ENCODE peak calls at places on chromosomes 5 and 9, in seven cellular contexts. H, F, M, R, G, J and Z are unnamed samples.

GRCh38 chr5:81208904-81209303 is 24.2 kb upstream of the CKMT2 start:
- DNase-seq in H (no peak), F (no peak), M (no peak), R (no peak), G (no peak), J (no peak), Z (no peak)

GRCh38 chr5:118253401-118254061 is 734.8 kb downstream of the DTWD2 start:
- DNase-seq in H (no peak), F (no peak), M (no peak), R (no peak), G (no peak), J (no peak), Z (no peak)

GRCh38 chr5:72523960-72524582 is 16.9 kb upstream of the ZNF366 start:
- DNase-seq in H (no peak), F (no peak), M (no peak), R (no peak), G (peak; percentile 71), J (peak; percentile 88), Z (no peak)

GRCh38 chr9:106707722-106708121 is 155.2 kb upstream of the ZNF462 start:
- DNase-seq in H (no peak), F (no peak), M (no peak), R (no peak), G (no peak), J (no peak), Z (no peak)

GRCh38 chr5:72815580-72816296 is 723 bp upstream of the TNPO1 start:
- DNase-seq in H (no peak), F (no peak), M (no peak), R (no peak), G (no peak), J (no peak), Z (no peak)

GRCh38 chr9:124855944-124856773 is 2.9 kb downstream of the WDR38 start:
- DNase-seq in H (no peak), F (no peak), M (no peak), R (no peak), G (no peak), J (peak; percentile 36), Z (no peak)

GRCh38 chr5:159441441-159441840 is 111.2 kb upstream of the IL12B start:
- DNase-seq in H (no peak), F (no peak), M (no peak), R (no peak), G (no peak), J (peak; percentile 22), Z (no peak)

GRCh38 chr5:160009591-160009989 is 651 bp downstream of the TTC1 start:
- DNase-seq in H (no peak), F (peak; percentile 35), M (no peak), R (no peak), G (no peak), J (no peak), Z (no peak)

GRCh38 chr9:16642421-16643109 is 227.9 kb downstream of the BNC2 start:
- DNase-seq in H (no peak), F (no peak), M (no peak), R (no peak), G (no peak), J (peak; percentile 74), Z (no peak)

GRCh38 chr5:61304611-61305369 is 27.3 kb upstream of the ZSWIM6 start:
- DNase-seq in H (peak; percentile 13), F (no peak), M (no peak), R (no peak), G (peak; percentile 42), J (peak; percentile 77), Z (no peak)

GRCh38 chr5:69217154-69217731 is 17.4 kb upstream of the CDK7 start:
- DNase-seq in H (peak; percentile 95), F (no peak), M (no peak), R (peak; percentile 95), G (no peak), J (no peak), Z (peak; percentile 94)

GRCh38 chr9:111427186-111427585 is 57.0 kb downstream of the ECPAS start:
- DNase-seq in H (no peak), F (no peak), M (no peak), R (no peak), G (no peak), J (peak; percentile 79), Z (no peak)

GRCh38 chr9:93820667-93821306 is 134.4 kb downstream of the BARX1 start:
- DNase-seq in H (no peak), F (no peak), M (no peak), R (no peak), G (no peak), J (peak; percentile 2), Z (no peak)

GRCh38 chr9:17075758-17076485 is 58.9 kb upstream of the CNTLN start:
- DNase-seq in H (no peak), F (no peak), M (no peak), R (no peak), G (no peak), J (no peak), Z (no peak)

GRCh38 chr5:1563617-1564181 is 39.9 kb upstream of the LPCAT1 start:
- DNase-seq in H (no peak), F (no peak), M (no peak), R (no peak), G (no peak), J (no peak), Z (no peak)

GRCh38 chr5:92409131-92409530 is 1026.0 kb upstream of the ARRDC3 start:
- DNase-seq in H (no peak), F (no peak), M (no peak), R (no peak), G (no peak), J (no peak), Z (no peak)

GRCh38 chr5:173451031-173451430 is 122.8 kb upstream of the STC2 start:
- DNase-seq in H (no peak), F (no peak), M (peak; percentile 35), R (no peak), G (no peak), J (peak; percentile 35), Z (no peak)

GRCh38 chr5:141747152-141747640 is 65.2 kb upstream of the ARAP3 start:
- DNase-seq in H (no peak), F (peak; percentile 93), M (no peak), R (no peak), G (no peak), J (peak; percentile 59), Z (no peak)

GRCh38 chr5:177496111-177497010 is 1.0 kb downstream of the PDLIM7 start:
- DNase-seq in H (no peak), F (no peak), M (peak; percentile 65), R (no peak), G (peak; percentile 91), J (peak; percentile 97), Z (no peak)

GRCh38 chr5:67192719-67193464 is 3.7 kb downstream of the CD180 start:
- DNase-seq in H (no peak), F (no peak), M (no peak), R (no peak), G (no peak), J (no peak), Z (no peak)

GRCh38 chr5:179797741-179798140 is 4.0 kb downstream of the LTC4S start:
- DNase-seq in H (no peak), F (no peak), M (no peak), R (no peak), G (no peak), J (no peak), Z (no peak)

GRCh38 chr5:88145603-88146467 is 122.8 kb downstream of the TMEM161B start:
- DNase-seq in H (no peak), F (peak; percentile 48), M (no peak), R (no peak), G (no peak), J (no peak), Z (no peak)

GRCh38 chr5:61811052-61811451 is 479.0 kb downstream of the ZSWIM6 start:
- DNase-seq in H (no peak), F (no peak), M (no peak), R (no peak), G (no peak), J (peak; percentile 31), Z (no peak)

GRCh38 chr5:9198399-9198798 is 347.5 kb downstream of the SEMA5A start:
- DNase-seq in H (no peak), F (no peak), M (no peak), R (no peak), G (no peak), J (peak; percentile 63), Z (no peak)

GRCh38 chr5:96080557-96080956 is 118.9 kb upstream of the ELL2 start:
- DNase-seq in H (no peak), F (no peak), M (no peak), R (no peak), G (no peak), J (peak; percentile 76), Z (no peak)

GRCh38 chr5:172817664-172818063 is 16.4 kb upstream of the ERGIC1 start:
- DNase-seq in H (no peak), F (no peak), M (no peak), R (no peak), G (no peak), J (no peak), Z (no peak)

GRCh38 chr5:159819671-159820411 is 96.4 kb upstream of the ADRA1B start:
- DNase-seq in H (no peak), F (no peak), M (no peak), R (no peak), G (no peak), J (peak; percentile 40), Z (no peak)

GRCh38 chr5:120457839-120458507 is 6.1 kb upstream of the PRR16 start:
- DNase-seq in H (no peak), F (peak; percentile 67), M (no peak), R (no peak), G (no peak), J (peak; percentile 68), Z (peak; percentile 4)

GRCh38 chr9:89380437-89381307 is 62.4 kb downstream of the SECISBP2 start:
- DNase-seq in H (no peak), F (no peak), M (no peak), R (no peak), G (no peak), J (no peak), Z (no peak)

GRCh38 chr5:25393321-25393720 is 748.5 kb upstream of the CDH10 start:
- DNase-seq in H (no peak), F (no peak), M (no peak), R (no peak), G (no peak), J (no peak), Z (no peak)

GRCh38 chr9:127572961-127573727 is 38.9 kb upstream of the STXBP1 start:
- DNase-seq in H (no peak), F (no peak), M (no peak), R (no peak), G (no peak), J (peak; percentile 91), Z (no peak)

GRCh38 chr9:99050292-99050911 is 54.5 kb upstream of the TGFBR1 start:
- DNase-seq in H (no peak), F (no peak), M (no peak), R (no peak), G (no peak), J (peak; percentile 75), Z (no peak)

GRCh38 chr5:59893061-59893435 is 478 bp downstream of the PDE4D start:
- DNase-seq in H (no peak), F (no peak), M (peak; percentile 5), R (no peak), G (no peak), J (no peak), Z (no peak)

GRCh38 chr5:10762776-10763500 is 1.9 kb upstream of the DAP start:
- DNase-seq in H (no peak), F (no peak), M (no peak), R (no peak), G (no peak), J (no peak), Z (no peak)

GRCh38 chr5:173778784-173779304 is 109.3 kb upstream of the CPEB4 start:
- DNase-seq in H (no peak), F (no peak), M (no peak), R (no peak), G (no peak), J (no peak), Z (no peak)

GRCh38 chr9:112180387-112180881 is 5.3 kb upstream of the SUSD1 start:
- DNase-seq in H (peak; percentile 27), F (no peak), M (no peak), R (no peak), G (no peak), J (peak; percentile 56), Z (peak; percentile 38)

GRCh38 chr9:111896942-111897830 is 572 bp downstream of the UGCG start:
- DNase-seq in H (peak; percentile 11), F (peak; percentile 74), M (peak; percentile 19), R (peak; percentile 14), G (no peak), J (peak; percentile 46), Z (peak; percentile 9)

GRCh38 chr5:14184725-14185124 is 41.6 kb downstream of the TRIO start:
- DNase-seq in H (no peak), F (no peak), M (no peak), R (no peak), G (no peak), J (peak; percentile 89), Z (no peak)